ENCODE peak calls at places on chromosomes 3 and 15, in six cellular contexts. A is neural progenitor cell, H is GM23248, L is HCT116, U is GM23338, J is OCI-LY7. M is an unnamed sample.

GRCh38 chr15:35674873-35675781 is 129.2 kb upstream of the DPH6 start:
- DNase-seq in A (no peak), H (peak; percentile 68), L (no peak), U (peak; percentile 20), J (no peak), M (no peak)

GRCh38 chr3:45670995-45671394 is 18.2 kb upstream of the SACM1L start:
- DNase-seq in A (no peak), H (peak; percentile 51), L (no peak), U (no peak), J (no peak), M (no peak)

GRCh38 chr3:9248232-9249191 is 934 bp downstream of the SRGAP3 start:
- DNase-seq in A (peak; percentile 50), H (peak; percentile 36), L (no peak), U (no peak), J (no peak), M (no peak)

GRCh38 chr3:58206406-58207011 is 4.3 kb downstream of the DNASE1L3 start:
- DNase-seq in A (no peak), H (peak; percentile 90), L (no peak), U (no peak), J (no peak), M (no peak)

GRCh38 chr3:55697177-55697865 is 210.2 kb upstream of the WNT5A start:
- DNase-seq in A (no peak), H (no peak), L (no peak), U (no peak), J (no peak), M (no peak)

GRCh38 chr15:59550961-59551360 is 60.6 kb upstream of the GCNT3 start:
- DNase-seq in A (no peak), H (no peak), L (no peak), U (no peak), J (no peak), M (no peak)

GRCh38 chr15:100930306-100930848 is 11.2 kb downstream of the LRRK1 start:
- DNase-seq in A (no peak), H (no peak), L (no peak), U (no peak), J (peak; percentile 27), M (no peak)

GRCh38 chr3:195063596-195064193 is 207.3 kb downstream of the XXYLT1 start:
- DNase-seq in A (no peak), H (no peak), L (no peak), U (no peak), J (no peak), M (no peak)

GRCh38 chr15:92122259-92122658 is 268.8 kb downstream of the SLCO3A1 start:
- DNase-seq in A (no peak), H (no peak), L (no peak), U (no peak), J (no peak), M (no peak)

GRCh38 chr3:108736821-108737220 is 20.4 kb downstream of the RETNLB start:
- DNase-seq in A (no peak), H (no peak), L (no peak), U (no peak), J (no peak), M (no peak)

GRCh38 chr3:53956591-53956990 is 64.9 kb upstream of the SELENOK start:
- DNase-seq in A (no peak), H (no peak), L (no peak), U (no peak), J (no peak), M (no peak)

GRCh38 chr3:12451960-12452359 is 32.3 kb upstream of the TSEN2 start:
- DNase-seq in A (no peak), H (no peak), L (no peak), U (no peak), J (no peak), M (no peak)

GRCh38 chr15:100349321-100349695 is 7.5 kb upstream of the ADAMTS17 start:
- DNase-seq in A (no peak), H (no peak), L (no peak), U (peak; percentile 32), J (no peak), M (no peak)

GRCh38 chr15:41849861-41850260 is 11.2 kb downstream of the PLA2G4B start:
- DNase-seq in A (no peak), H (no peak), L (no peak), U (no peak), J (no peak), M (no peak)

GRCh38 chr3:158350971-158351370 is 220.0 kb upstream of the MLF1 start:
- DNase-seq in A (no peak), H (no peak), L (no peak), U (no peak), J (peak; percentile 56), M (peak; percentile 57)

GRCh38 chr15:63291507-63291906 is 14.1 kb downstream of the APH1B start:
- DNase-seq in A (no peak), H (peak; percentile 87), L (no peak), U (no peak), J (no peak), M (no peak)

GRCh38 chr3:73695841-73696240 is 71.1 kb upstream of the PDZRN3 start:
- DNase-seq in A (no peak), H (peak; percentile 4), L (no peak), U (no peak), J (no peak), M (no peak)

GRCh38 chr3:116877968-116878367 is 168.4 kb downstream of the TUSC7 start:
- DNase-seq in A (no peak), H (no peak), L (no peak), U (no peak), J (no peak), M (peak; percentile 33)

GRCh38 chr3:89572261-89572660 is 464.8 kb downstream of the EPHA3 start:
- DNase-seq in A (no peak), H (no peak), L (no peak), U (no peak), J (no peak), M (no peak)

GRCh38 chr3:152910211-152910610 is 75.3 kb downstream of the P2RY1 start:
- DNase-seq in A (peak; percentile 29), H (no peak), L (no peak), U (peak; percentile 15), J (no peak), M (no peak)

GRCh38 chr3:2098398-2099027 is at the start of gene CNTN4:
- DNase-seq in A (peak; percentile 97), H (peak; percentile 16), L (no peak), U (peak; percentile 82), J (no peak), M (peak; percentile 88)

GRCh38 chr3:71118406-71118805 is 465.1 kb downstream of the FOXP1 start:
- DNase-seq in A (no peak), H (no peak), L (no peak), U (no peak), J (no peak), M (no peak)

GRCh38 chr15:69543681-69544080 is 91.1 kb downstream of the RPLP1 start:
- DNase-seq in A (peak; percentile 46), H (no peak), L (no peak), U (peak; percentile 33), J (no peak), M (no peak)

GRCh38 chr3:186909078-186909853 is 21.1 kb upstream of the ST6GAL1 start:
- DNase-seq in A (no peak), H (no peak), L (no peak), U (peak; percentile 63), J (peak; percentile 29), M (peak; percentile 90)

GRCh38 chr3:142724682-142725351 is 983 bp downstream of the TRPC1 start:
- DNase-seq in A (peak; percentile 84), H (peak; percentile 72), L (peak; percentile 13), U (peak; percentile 92), J (no peak), M (no peak)

GRCh38 chr3:193842832-193843446 is 249.9 kb downstream of the OPA1 start:
- DNase-seq in A (no peak), H (no peak), L (no peak), U (no peak), J (no peak), M (no peak)
- H2AFZ ChIP-seq in A (peak overlapping the region; percentile 17), H (no peak overlapping the region), L (no peak overlapping the region), U (peak overlapping the region; percentile 81), J (peak overlapping the region; percentile 80), M (no peak overlapping the region)

GRCh38 chr3:31945738-31946052 is 35.4 kb downstream of the OSBPL10 start:
- DNase-seq in A (no peak), H (peak; percentile 70), L (no peak), U (no peak), J (no peak), M (no peak)

GRCh38 chr3:31952205-31952604 is 28.9 kb downstream of the OSBPL10 start:
- DNase-seq in A (no peak), H (no peak), L (no peak), U (no peak), J (peak; percentile 99), M (peak; percentile 74)

GRCh38 chr3:31946484-31947081 is 34.5 kb downstream of the OSBPL10 start:
- DNase-seq in A (no peak), H (no peak), L (no peak), U (peak; percentile 40), J (peak; percentile 82), M (no peak)

GRCh38 chr3:31947671-31948091 is 33.4 kb downstream of the OSBPL10 start:
- DNase-seq in A (no peak), H (no peak), L (no peak), U (no peak), J (peak; percentile 61), M (no peak)

DNA sequence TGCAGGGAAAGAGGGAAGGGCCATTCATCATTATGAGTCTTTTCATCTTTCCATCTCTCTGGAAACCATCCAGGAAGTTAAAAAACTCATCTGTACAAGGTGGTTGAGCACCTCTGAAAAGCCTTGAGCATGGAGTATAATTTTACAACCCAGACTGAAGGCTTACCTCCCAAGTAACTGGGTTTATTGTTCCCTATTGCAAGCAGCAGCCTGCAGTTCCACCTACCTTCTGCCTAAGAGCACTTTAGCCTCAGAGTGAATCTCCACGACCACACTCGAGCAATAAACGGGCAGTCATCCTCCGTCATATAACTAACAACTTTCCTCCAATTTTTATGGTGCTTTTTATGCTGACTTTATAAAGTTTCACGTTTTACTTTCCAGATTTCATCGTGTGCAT is 32.8 kb downstream of the OSBPL10 start:
- DNase-seq in A (no peak), H (no peak), L (no peak), U (no peak), J (peak; percentile 60), M (no peak)
- H3K4me1 ChIP-seq in A (no peaks in the 10 kb centered on the region), H (peaks cover 7% of the 10 kb centered on the region), L (peaks cover 3% of the 10 kb centered on the region), U (peaks cover 62% of the 10 kb centered on the region), J (peaks cover 98% of the 10 kb centered on the region), M (peaks cover 14% of the 10 kb centered on the region)

DNA sequence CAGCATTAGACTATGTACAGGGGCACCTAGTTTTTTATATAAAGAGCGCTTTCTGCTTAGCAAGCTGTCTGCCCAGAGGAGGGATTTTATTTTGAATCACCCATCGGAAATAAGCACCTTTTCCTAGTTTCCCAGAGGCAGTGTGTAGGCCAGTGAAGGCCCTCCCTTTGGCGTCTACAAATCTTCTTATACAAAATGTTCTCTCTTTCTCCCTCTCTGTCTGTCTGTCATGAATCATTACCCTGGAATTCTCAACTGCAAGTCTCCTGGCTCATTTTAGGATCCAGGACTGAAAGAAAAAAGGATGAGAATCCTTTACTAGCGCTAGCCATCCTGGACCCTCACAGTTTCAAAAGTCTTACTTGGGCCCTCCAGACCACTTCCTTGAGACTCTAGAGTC is 728.1 kb downstream of the OTOL1 start:
- DNase-seq in A (no peak), H (no peak), L (no peak), U (no peak), J (no peak), M (no peak)
- TF ChIP-seq EZH2phosphoT487 in A (no peak), H (no peak), L (no peak), U (no peak), J (no peak), M (no peak)

DNA sequence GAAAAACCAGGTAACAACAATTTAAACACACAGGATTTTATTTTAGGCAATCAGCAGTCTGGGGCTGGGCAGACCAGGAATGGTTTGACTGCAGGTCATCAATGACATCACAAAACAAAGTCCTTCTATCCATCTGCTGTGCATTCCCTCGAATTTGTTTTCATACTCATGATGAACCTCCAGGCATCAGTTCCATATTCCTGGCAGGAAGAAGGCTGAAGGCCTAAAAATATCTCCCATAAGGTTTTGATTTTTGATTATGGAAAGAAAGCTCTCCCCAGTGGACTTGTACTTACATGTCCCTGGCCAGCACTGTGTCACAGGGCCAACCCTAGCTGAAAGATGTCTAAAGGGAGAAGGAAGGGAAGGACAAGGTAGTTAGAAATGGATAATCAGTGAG is 107.4 kb downstream of the PEAK1 start:
- DNase-seq in A (no peak), H (peak; percentile 46), L (no peak), U (no peak), J (no peak), M (no peak)
- H2AFZ ChIP-seq in A (no peak overlapping the region), H (no peak overlapping the region), L (no peak overlapping the region), U (no peak overlapping the region), J (no peak overlapping the region), M (no peak overlapping the region)